ENCODE peak calls at places on chromosomes 4 and X, in six cellular contexts. L is HFF-Myc, M is RWPE1, Z is GM12865, T is lower leg skin, B is Peyer's patch. J is an unnamed sample.

GRCh38 chr4:158667651-158668198 is 4.0 kb downstream of the C4orf46 start:
- DNase-seq in L (peak), M (peak), Z (peak), T (no peak), B (no peak), J (peak)

GRCh38 chr4:100823066-100823992 is 305.5 kb upstream of the EMCN start:
- DNase-seq in L (no peak), M (peak), Z (peak), T (no peak), B (no peak), J (peak)

GRCh38 chr4:93168053-93168452 is 660.5 kb upstream of the ATOH1 start:
- DNase-seq in L (no peak), M (no peak), Z (no peak), T (no peak), B (no peak), J (no peak)

GRCh38 chr4:4575284-4576211 is 33.7 kb upstream of the STX18 start:
- DNase-seq in L (no peak), M (peak), Z (peak), T (peak), B (peak), J (peak)

GRCh38 chrX:31609130-31609529 is 537.3 kb upstream of the FTHL17 start:
- DNase-seq in L (peak), M (peak), Z (no peak), T (no peak), B (no peak), J (no peak)

GRCh38 chr4:99637174-99637573 is 20.5 kb downstream of the C4orf54 start:
- DNase-seq in L (no peak), M (no peak), Z (no peak), T (no peak), B (no peak), J (no peak)

GRCh38 chr4:85861064-85861767 is 386.3 kb downstream of the ARHGAP24 start:
- DNase-seq in L (no peak), M (no peak), Z (no peak), T (no peak), B (no peak), J (no peak)

GRCh38 chr4:171983935-171984805 is 171.0 kb downstream of the GALNTL6 start:
- DNase-seq in L (no peak), M (no peak), Z (no peak), T (no peak), B (no peak), J (no peak)

GRCh38 chr4:179097741-179098140 is 1655.5 kb upstream of the AGA start:
- DNase-seq in L (no peak), M (no peak), Z (peak), T (no peak), B (no peak), J (no peak)

GRCh38 chrX:19674041-19674769 is 158.9 kb upstream of the MAP3K15 start:
- DNase-seq in L (no peak), M (no peak), Z (no peak), T (no peak), B (no peak), J (no peak)

GRCh38 chr4:80071643-80072606 is 1.1 kb downstream of the ANTXR2 start:
- DNase-seq in L (no peak), M (peak), Z (peak), T (peak), B (peak), J (peak)

GRCh38 chr4:53852343-53852742 is 212.1 kb downstream of the CHIC2 start:
- DNase-seq in L (no peak), M (no peak), Z (no peak), T (no peak), B (no peak), J (no peak)

GRCh38 chrX:54825716-54826428 is 18.3 kb downstream of the MAGED2 start:
- DNase-seq in L (no peak), M (no peak), Z (no peak), T (no peak), B (no peak), J (no peak)

GRCh38 chr4:101393256-101393655 is 45.9 kb upstream of the PPP3CA start:
- DNase-seq in L (peak), M (peak), Z (no peak), T (no peak), B (no peak), J (no peak)

GRCh38 chrX:65581661-65582339 is 47.2 kb upstream of the LAS1L start:
- DNase-seq in L (no peak), M (peak), Z (peak), T (peak), B (peak), J (peak)

GRCh38 chr4:26171953-26172352 is 148.9 kb upstream of the RBPJ start:
- DNase-seq in L (no peak), M (no peak), Z (no peak), T (peak), B (no peak), J (no peak)

GRCh38 chr4:183130328-183131155 is 31.5 kb downstream of the WWC2 start:
- DNase-seq in L (no peak), M (peak), Z (no peak), T (no peak), B (no peak), J (no peak)

GRCh38 chr4:170259631-170260153 is 169.9 kb upstream of the AADAT start:
- DNase-seq in L (peak), M (peak), Z (peak), T (peak), B (peak), J (peak)

GRCh38 chrX:74925210-74926088 is at the start of gene NEXMIF:
- DNase-seq in L (no peak), M (peak), Z (peak), T (no peak), B (peak), J (peak)

GRCh38 chr4:169244210-169244609 is 26.5 kb downstream of the SH3RF1 start:
- DNase-seq in L (no peak), M (no peak), Z (no peak), T (no peak), B (no peak), J (no peak)

GRCh38 chr4:83581411-83582288 is 45.7 kb downstream of the GPAT3 start:
- DNase-seq in L (no peak), M (no peak), Z (no peak), T (no peak), B (peak), J (peak)

GRCh38 chr4:75056277-75056676 is 123.4 kb downstream of the PARM1 start:
- DNase-seq in L (no peak), M (no peak), Z (no peak), T (no peak), B (no peak), J (no peak)

GRCh38 chrX:65522739-65523372 is 11.7 kb downstream of the LAS1L start:
- DNase-seq in L (no peak), M (no peak), Z (no peak), T (no peak), B (no peak), J (no peak)

DNA sequence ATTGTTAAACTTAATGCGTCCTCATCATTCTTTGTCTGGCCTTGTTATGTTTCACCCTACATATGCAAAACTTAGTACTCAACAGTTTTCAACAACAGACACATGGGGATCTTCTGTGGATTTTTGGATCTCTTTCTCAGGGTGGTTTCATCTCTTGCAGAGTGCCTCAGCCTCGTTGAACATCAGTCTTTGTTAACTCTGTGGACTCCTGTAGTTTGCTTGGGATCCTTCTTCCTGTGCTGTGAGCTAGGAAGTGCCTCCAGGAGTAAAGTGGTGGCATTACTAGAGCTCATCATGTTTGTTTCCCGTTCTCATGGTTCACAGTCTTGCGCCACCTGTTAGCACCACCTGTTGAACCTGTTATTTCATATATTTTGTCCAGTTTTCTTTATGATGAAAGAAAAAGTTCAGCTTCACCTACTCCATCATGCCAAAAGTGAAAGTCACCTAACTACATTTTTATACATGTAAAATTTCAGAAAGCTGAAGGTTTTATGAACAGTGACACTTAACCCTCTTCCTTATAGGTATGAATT is 27.5 kb upstream of the NDUFC1 start:
- DNase-seq in L (no peak), M (no peak), Z (no peak), T (no peak), B (no peak), J (no peak)
- TF ChIP-seq CTCF in L (no peak), M (no peak), Z (no peak), T (no peak), B (no peak), J (no peak)

DNA sequence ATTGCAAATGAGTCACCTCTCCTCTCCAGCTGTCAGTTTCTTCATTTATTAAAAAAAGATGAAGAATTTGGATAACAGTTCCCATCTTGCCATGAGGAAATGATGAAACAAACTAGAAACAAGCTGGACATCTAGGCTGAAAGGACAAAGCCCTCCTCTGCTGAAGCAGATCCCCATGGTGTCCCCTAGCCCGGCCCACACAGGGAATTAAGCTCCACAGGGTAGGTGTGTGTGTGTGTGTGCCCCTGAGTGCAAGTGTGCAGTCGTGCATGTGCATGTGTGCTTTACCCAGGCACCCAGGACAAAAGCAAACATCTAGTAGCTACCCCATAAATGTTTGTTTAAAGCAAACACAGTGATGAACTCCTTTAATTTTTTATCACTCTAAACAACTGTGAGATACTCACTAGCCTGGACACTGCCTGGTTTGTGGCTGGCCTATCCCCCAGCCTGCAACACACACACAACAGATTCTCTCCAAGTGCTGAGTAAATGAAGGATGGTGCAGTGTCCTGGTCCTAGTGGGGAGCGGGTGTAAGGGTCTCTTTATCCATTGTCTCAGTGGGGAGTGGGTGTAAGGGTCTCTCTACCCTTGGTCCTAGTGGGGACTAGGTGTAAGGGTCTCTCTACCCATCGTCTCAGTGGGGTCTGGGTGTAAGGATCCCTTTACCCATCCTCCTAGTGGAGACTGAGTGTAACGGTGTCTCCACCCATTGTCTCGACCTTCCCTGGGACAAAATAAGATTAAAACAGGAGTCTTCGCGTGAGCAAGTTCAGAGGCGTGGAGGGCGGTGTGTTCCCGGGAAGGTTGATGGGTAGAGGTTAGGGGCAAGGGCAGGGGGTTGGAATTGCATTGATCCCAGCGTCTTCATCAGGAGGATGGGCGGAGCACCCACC is 688 bp upstream of the EVC start:
- DNase-seq in L (no peak), M (peak), Z (no peak), T (peak), B (no peak), J (no peak)
- TF ChIP-seq CTCF in L (peak), M (peak), Z (no peak), T (no peak), B (peak), J (no peak)

DNA sequence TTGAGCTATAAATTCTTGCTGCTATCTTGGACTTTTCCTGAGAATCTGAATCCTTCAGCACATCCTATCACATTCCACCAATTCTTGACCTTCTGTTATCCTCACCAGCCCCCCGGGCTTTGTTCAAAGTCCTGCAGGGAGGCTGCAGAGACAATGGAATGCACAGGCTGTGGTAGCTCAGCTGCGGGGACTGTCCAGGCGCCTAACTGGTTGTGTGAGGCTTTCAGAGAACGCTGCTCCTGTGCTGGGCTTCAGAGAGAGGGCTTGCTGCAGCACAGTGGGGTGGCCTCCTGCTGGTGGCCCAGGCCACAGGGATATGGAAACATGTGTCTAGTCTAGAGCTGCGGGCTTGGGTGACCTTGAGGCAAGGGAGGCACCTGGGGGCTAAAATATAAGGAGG is 196.4 kb upstream of the GATB start:
- DNase-seq in L (no peak), M (no peak), Z (no peak), T (no peak), B (no peak), J (no peak)
- TF ChIP-seq CTCF in L (no peak), M (no peak), Z (no peak), T (no peak), B (no peak), J (no peak)

DNA sequence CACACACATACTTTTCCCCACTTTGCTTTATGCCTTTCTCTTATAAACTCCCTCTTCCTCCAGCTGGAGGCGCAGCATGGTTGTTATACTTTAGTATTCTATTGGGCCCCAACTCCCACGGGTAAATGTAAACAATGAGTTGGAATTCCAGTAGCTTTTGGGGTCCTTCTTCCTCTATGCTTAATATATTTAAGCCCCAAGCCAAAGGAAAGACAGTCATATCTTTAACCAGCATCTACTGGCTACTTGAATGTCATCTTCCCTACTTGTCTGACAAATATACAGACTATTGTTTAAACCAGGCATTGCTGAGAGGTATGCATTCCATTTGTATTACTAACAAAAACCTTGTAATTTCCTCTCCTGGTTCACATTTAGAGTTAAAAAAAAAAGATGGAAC is 72.9 kb downstream of the WDR19 start:
- DNase-seq in L (peak), M (peak), Z (no peak), T (no peak), B (no peak), J (no peak)
- TF ChIP-seq CTCF in L (peak), M (no peak), Z (no peak), T (no peak), B (no peak), J (no peak)

GRCh38 chr4:113976937-113977855 is 2.3 kb downstream of the ARSJ start:
- DNase-seq in L (no peak), M (no peak), Z (no peak), T (no peak), B (no peak), J (no peak)
- TF ChIP-seq CTCF in L (no peak), M (no peak), Z (no peak), T (no peak), B (no peak), J (no peak)

DNA sequence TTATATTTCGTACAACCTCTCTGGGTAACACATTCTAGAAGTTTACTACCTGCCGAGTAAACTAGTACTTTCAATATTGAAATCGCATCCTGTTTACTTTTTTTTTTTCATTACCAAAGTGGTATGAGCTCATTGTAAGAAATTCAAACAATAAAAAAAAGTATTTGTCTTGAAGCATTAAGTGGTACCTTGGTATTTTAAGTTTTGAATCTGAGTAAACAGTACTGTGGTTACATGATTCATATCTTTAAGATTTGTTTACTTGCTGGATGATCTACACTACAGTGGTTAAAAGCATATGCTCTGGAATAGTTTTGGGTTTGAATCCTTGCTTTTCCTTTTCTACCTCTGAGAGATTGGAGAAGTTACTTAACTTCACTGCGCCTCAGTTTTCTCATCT is 3.8 kb upstream of the MMGT1 start:
- DNase-seq in L (no peak), M (no peak), Z (no peak), T (no peak), B (no peak), J (no peak)
- TF ChIP-seq CTCF in L (no peak), M (no peak), Z (no peak), T (no peak), B (no peak), J (no peak)

GRCh38 chrX:16671005-16671404 is 21.0 kb downstream of the S100G start:
- DNase-seq in L (no peak), M (peak), Z (peak), T (no peak), B (no peak), J (peak)
- TF ChIP-seq CTCF in L (no peak), M (peak), Z (no peak), T (no peak), B (peak), J (no peak)

GRCh38 chr4:24516926-24517325 is 67.4 kb downstream of the DHX15 start:
- DNase-seq in L (no peak), M (no peak), Z (no peak), T (no peak), B (no peak), J (no peak)

GRCh38 chr4:24513718-24514117 is 70.6 kb downstream of the DHX15 start:
- DNase-seq in L (no peak), M (no peak), Z (no peak), T (no peak), B (no peak), J (no peak)

GRCh38 chr4:24517676-24518075 is 66.7 kb downstream of the DHX15 start:
- DNase-seq in L (no peak), M (no peak), Z (no peak), T (no peak), B (no peak), J (no peak)

GRCh38 chr4:24515698-24516097 is 68.7 kb downstream of the DHX15 start:
- DNase-seq in L (no peak), M (no peak), Z (no peak), T (no peak), B (no peak), J (no peak)

GRCh38 chr4:24514808-24515207 is 69.5 kb downstream of the DHX15 start:
- DNase-seq in L (no peak), M (peak), Z (no peak), T (no peak), B (no peak), J (no peak)
- TF ChIP-seq CTCF in L (peak), M (no peak), Z (peak), T (no peak), B (peak), J (peak)

J was measured in GM10248.